ENCODE peak calls at places on chromosomes 12 and 14, in ten cellular contexts. P is SW480; J is dermis microvascular lymphatic vessel endothelial cell; W is T-cell; T is activated naive CD4-positive, alpha-beta T cell treated with Interleukin-2 at 50 U/mL for 16 hours; S is hippocampal formation; F is endothelial cell; K is stimulated activated naive CD8-positive, alpha-beta T cell treated with anti-CD3 and anti-CD28 coated beads, Interleukin-15, amount 100 ng/mL, for 72 hours; O is CD4-positive, CD25-positive, alpha-beta regulatory T cell; N is stimulated activated effector memory CD8-positive, alpha-beta T cell treated with anti-CD3 and anti-CD28 coated beads, Interleukin-12 subunit alpha, Interleukin-12 subunit beta, amount 100 ng/mL, for 72 hours. R is an unnamed sample.

GRCh38 chr14:54818201-54819133 is 84.2 kb downstream of the GCH1 start:
- DNase-seq in N (no peak), F (no peak), T (no peak), K (no peak), J (peak), S (no peak), O (no peak), P (peak), W (no peak), R (no peak)

GRCh38 chr14:50864237-50864636 is 7.6 kb upstream of the ABHD12B start:
- DNase-seq in T (no peak), F (no peak), O (no peak), S (no peak), N (no peak), K (no peak), W (no peak), P (no peak), J (no peak), R (no peak)

GRCh38 chr14:103880334-103880985 is 33.1 kb upstream of the PPP1R13B start:
- DNase-seq in W (peak), N (no peak), T (no peak), O (no peak), F (no peak), J (peak), P (peak), S (peak), K (peak), R (no peak)

GRCh38 chr14:90440592-90440991 is 43.8 kb downstream of the CALM1 start:
- DNase-seq in K (no peak), S (no peak), P (no peak), F (no peak), N (no peak), W (no peak), T (no peak), O (no peak), J (no peak), R (no peak)

GRCh38 chr14:77838756-77839565 is 39.1 kb downstream of the ADCK1 start:
- DNase-seq in K (no peak), P (no peak), W (no peak), N (no peak), F (no peak), T (no peak), J (peak), O (peak), S (peak), R (no peak)

GRCh38 chr12:77724367-77724957 is 106.2 kb upstream of the NAV3 start:
- DNase-seq in S (peak), F (peak), P (peak), T (no peak), O (no peak), J (peak), W (no peak), N (no peak), K (no peak), R (no peak)

GRCh38 chr12:122836027-122836921 is 1.0 kb downstream of the HIP1R start:
- DNase-seq in N (no peak), S (no peak), J (peak), K (peak), W (peak), O (peak), F (peak), P (peak), T (peak), R (no peak)

GRCh38 chr12:131391399-131391798 is 319.5 kb upstream of the SFSWAP start:
- DNase-seq in K (no peak), W (no peak), N (no peak), J (no peak), P (no peak), S (no peak), F (no peak), T (no peak), O (no peak), R (no peak)

GRCh38 chr12:95124106-95124505 is 50.7 kb upstream of the NR2C1 start:
- DNase-seq in P (no peak), O (no peak), W (no peak), J (no peak), F (no peak), T (no peak), S (no peak), K (no peak), N (no peak), R (no peak)

GRCh38 chr12:56261503-56262230 is 3.5 kb upstream of the ANKRD52 start:
- DNase-seq in N (no peak), P (peak), K (no peak), J (no peak), O (no peak), W (no peak), F (no peak), S (no peak), T (no peak), R (no peak)

GRCh38 chr14:44507183-44507582 is at the start of gene FSCB:
- DNase-seq in T (no peak), N (no peak), J (no peak), S (no peak), P (no peak), W (no peak), F (no peak), K (no peak), O (no peak), R (no peak)

GRCh38 chr14:100330396-100330931 is 7.3 kb downstream of the SLC25A47 start:
- DNase-seq in N (no peak), W (no peak), F (no peak), S (no peak), J (no peak), K (peak), T (no peak), O (no peak), P (no peak), R (no peak)

GRCh38 chr12:26726956-26727355 is 106.0 kb downstream of the ITPR2 start:
- DNase-seq in W (no peak), F (no peak), P (no peak), N (no peak), O (no peak), J (peak), T (no peak), K (no peak), S (no peak), R (no peak)

GRCh38 chr14:101796479-101796878 is 35.0 kb downstream of the PPP2R5C start:
- DNase-seq in O (no peak), T (no peak), J (no peak), N (no peak), W (no peak), K (no peak), P (no peak), F (no peak), S (no peak), R (no peak)

GRCh38 chr14:58650857-58651256 is 13.1 kb downstream of the DACT1 start:
- DNase-seq in F (no peak), P (no peak), T (no peak), O (peak), N (no peak), J (no peak), W (no peak), K (no peak), S (no peak), R (no peak)

GRCh38 chr12:34106172-34106571 is 83.9 kb downstream of the ALG10 start:
- DNase-seq in J (no peak), P (no peak), O (no peak), S (no peak), F (no peak), W (no peak), T (no peak), K (no peak), N (no peak), R (no peak)

GRCh38 chr14:37708481-37708880 is 113.1 kb downstream of the TTC6 start:
- DNase-seq in F (no peak), K (no peak), J (no peak), O (no peak), N (no peak), P (no peak), T (no peak), S (no peak), W (no peak), R (no peak)

GRCh38 chr14:88225721-88226120 is 97.3 kb downstream of the KCNK10 start:
- DNase-seq in S (no peak), T (no peak), J (no peak), F (no peak), P (no peak), O (no peak), W (no peak), K (no peak), N (no peak), R (peak)

GRCh38 chr14:20460458-20461229 is 590 bp downstream of the PIP4P1 start:
- DNase-seq in S (no peak), F (no peak), T (peak), W (peak), N (no peak), P (peak), J (peak), K (peak), O (peak), R (no peak)

GRCh38 chr14:87034680-87035079 is 958.3 kb downstream of the GALC start:
- DNase-seq in J (no peak), T (no peak), O (no peak), N (no peak), F (no peak), S (no peak), P (no peak), K (no peak), W (no peak), R (no peak)

GRCh38 chr12:104446646-104447415 is 9.9 kb upstream of the CHST11 start:
- DNase-seq in N (no peak), W (no peak), S (no peak), J (no peak), K (no peak), F (no peak), P (no peak), O (no peak), T (no peak), R (no peak)

GRCh38 chr14:92690171-92691011 is 58.0 kb downstream of the LGMN start:
- DNase-seq in P (peak), K (no peak), S (no peak), T (no peak), N (no peak), O (peak), W (no peak), F (peak), J (peak), R (no peak)

GRCh38 chr12:28027328-28027727 is 54.8 kb upstream of the PTHLH start:
- DNase-seq in P (no peak), K (no peak), J (no peak), W (no peak), O (no peak), F (no peak), S (no peak), N (no peak), T (no peak), R (no peak)

GRCh38 chr12:120903382-120903817 is 758 bp downstream of the SPPL3 start:
- DNase-seq in J (peak), N (peak), O (peak), F (peak), W (peak), K (peak), T (peak), P (peak), S (no peak), R (peak)

GRCh38 chr14:35046751-35047536 is 872 bp downstream of the FAM177A1 start:
- DNase-seq in S (no peak), K (no peak), J (peak), F (no peak), P (peak), T (no peak), W (no peak), O (peak), N (no peak), R (no peak)

GRCh38 chr12:110742718-110743570 is at the start of gene PPP1CC:
- DNase-seq in P (peak), K (peak), W (peak), S (peak), O (peak), N (peak), J (peak), T (peak), F (peak), R (peak)

GRCh38 chr12:3973939-3974644 is 100.9 kb upstream of the PARP11 start:
- DNase-seq in P (no peak), J (no peak), K (no peak), F (no peak), O (peak), N (no peak), T (no peak), W (no peak), S (no peak), R (no peak)

GRCh38 chr12:68956466-68956865 is 23.5 kb upstream of the CPM start:
- DNase-seq in K (no peak), P (no peak), F (no peak), O (no peak), S (no peak), J (no peak), N (no peak), W (no peak), T (no peak), R (no peak)

GRCh38 chr14:89388853-89389252 is 28.2 kb downstream of the FOXN3 start:
- DNase-seq in P (no peak), O (no peak), S (no peak), K (no peak), J (no peak), N (no peak), T (no peak), F (no peak), W (no peak), R (no peak)

GRCh38 chr14:66944872-66945271 is 244.4 kb upstream of the GARIN2 start:
- DNase-seq in J (peak), W (peak), T (no peak), O (peak), F (no peak), P (no peak), S (no peak), K (no peak), N (no peak), R (peak)

GRCh38 chr12:54650409-54650808 is 2.2 kb upstream of the DCD start:
- DNase-seq in J (no peak), T (no peak), W (no peak), F (no peak), P (peak), N (no peak), K (no peak), O (no peak), S (no peak), R (no peak)

GRCh38 chr12:63911336-63911735 is 66.8 kb downstream of the SRGAP1 start:
- DNase-seq in O (no peak), W (no peak), S (no peak), K (no peak), J (no peak), T (no peak), F (no peak), P (no peak), N (no peak), R (no peak)

GRCh38 chr12:51827925-51828818 is 20.3 kb downstream of the FIGNL2 start:
- DNase-seq in O (peak), K (peak), S (no peak), N (no peak), J (peak), P (peak), F (no peak), W (no peak), T (peak), R (no peak)

GRCh38 chr14:34707722-34708121 is 6.7 kb downstream of the CFL2 start:
- DNase-seq in K (no peak), P (no peak), W (no peak), F (no peak), S (no peak), T (no peak), O (no peak), N (no peak), J (no peak), R (no peak)

GRCh38 chr12:56236091-56236490 is 6.2 kb downstream of the SLC39A5 start:
- DNase-seq in N (no peak), P (no peak), K (no peak), F (no peak), O (no peak), T (no peak), W (no peak), J (no peak), S (no peak), R (no peak)

GRCh38 chr12:108390495-108391203 is 51.5 kb upstream of the CMKLR1 start:
- DNase-seq in N (no peak), J (no peak), P (no peak), W (no peak), T (no peak), K (no peak), O (no peak), F (no peak), S (no peak), R (peak)

GRCh38 chr12:19190292-19191031 is 60.9 kb downstream of the PLEKHA5 start:
- DNase-seq in K (no peak), J (peak), W (no peak), N (no peak), P (no peak), F (no peak), O (no peak), T (no peak), S (peak), R (no peak)

GRCh38 chr12:45669762-45670161 is 59.7 kb upstream of the ARID2 start:
- DNase-seq in O (no peak), N (no peak), K (no peak), J (no peak), T (no peak), S (no peak), W (no peak), P (no peak), F (no peak), R (no peak)

GRCh38 chr12:69266045-69266635 is 26.8 kb downstream of the CPSF6 start:
- DNase-seq in T (no peak), S (no peak), F (no peak), J (peak), P (peak), K (no peak), N (no peak), O (no peak), W (no peak), R (no peak)

R was measured in neuronal stem cell.